ENCODE peak calls at places on chromosomes 16 and 17, in seven cellular contexts. J is non-pigmented ciliary epithelial cell, O is astrocyte of the hippocampus, P is IMR-90, Y is AG10803, N is A172, V is GM12892. B is an unnamed sample.

GRCh38 chr17:57255776-57256681 is at the start of gene MSI2:
- DNase-seq in O (peak; percentile 94), V (peak; percentile 61), Y (peak; percentile 70), N (peak; percentile 75), P (peak; percentile 78), J (peak; percentile 34), B (peak; percentile 88)

GRCh38 chr16:13322357-13322756 is 421.0 kb downstream of the SHISA9 start:
- DNase-seq in J (no peak), O (no peak), P (no peak), Y (no peak), V (peak; percentile 13), N (no peak), B (no peak)

GRCh38 chr16:85061566-85061965 is 34.0 kb downstream of the KIAA0513 start:
- DNase-seq in P (no peak), V (no peak), N (no peak), Y (no peak), O (no peak), J (no peak), B (no peak)

GRCh38 chr17:79504181-79504605 is 106.7 kb downstream of the RBFOX3 start:
- DNase-seq in J (no peak), V (no peak), O (no peak), Y (no peak), N (no peak), P (no peak), B (no peak)

GRCh38 chr17:38748329-38749221 is at the start of gene PCGF2:
- DNase-seq in P (peak; percentile 89), N (peak; percentile 92), J (peak; percentile 50), Y (peak; percentile 85), O (peak; percentile 95), V (no peak), B (peak; percentile 89)

GRCh38 chr17:7308625-7309433 is 1.4 kb downstream of the EIF5A start:
- DNase-seq in J (peak; percentile 45), V (peak; percentile 67), Y (peak; percentile 77), O (peak; percentile 90), N (peak; percentile 82), P (peak; percentile 77), B (peak; percentile 87)

GRCh38 chr16:76535-77272 is 1.3 kb upstream of the MPG start:
- DNase-seq in P (peak; percentile 95), N (peak; percentile 95), O (peak; percentile 50), Y (peak; percentile 79), V (peak; percentile 52), J (no peak), B (peak; percentile 93)

GRCh38 chr17:10772425-10773380 is 31.2 kb downstream of the TMEM238L start:
- DNase-seq in N (no peak), V (no peak), J (no peak), O (peak; percentile 90), P (peak; percentile 15), Y (no peak), B (peak; percentile 4)

GRCh38 chr16:6335072-6335471 is 997.6 kb upstream of the RBFOX1 start:
- DNase-seq in O (no peak), J (no peak), V (no peak), Y (no peak), P (no peak), N (peak; percentile 4), B (no peak)

GRCh38 chr17:50219939-50220465 is 18.6 kb upstream of the COL1A1 start:
- DNase-seq in J (no peak), O (peak; percentile 87), N (peak; percentile 56), V (no peak), Y (peak; percentile 82), P (peak; percentile 75), B (peak; percentile 88)

GRCh38 chr17:81513669-81514484 is 1.3 kb upstream of the ACTG1 start:
- DNase-seq in V (no peak), O (peak; percentile 89), N (peak; percentile 63), Y (peak; percentile 74), J (no peak), P (peak; percentile 68), B (peak; percentile 80)

GRCh38 chr16:87278191-87279093 is 38.8 kb downstream of the C16orf95 start:
- DNase-seq in J (peak; percentile 45), P (peak; percentile 77), O (peak; percentile 93), Y (peak; percentile 80), N (peak; percentile 67), V (peak; percentile 79), B (peak; percentile 81)